ENCODE peak calls at places on chromosomes 6 and 20, in four cellular contexts. Q, O, A and P are unnamed samples. For H3K4me1, the result is how much of the 10 kb centered on the place peaks cover.

GRCh38 chr6:41442800-41443501 is 103.2 kb upstream of the FOXP4 start:
- DNase-seq in Q (no peak), O (peak), A (no peak), P (no peak)

GRCh38 chr6:88586371-88587157 is 376.9 kb downstream of the RNGTT start:
- DNase-seq in Q (peak), O (peak), A (no peak), P (peak)

GRCh38 chr6:110831405-110831804 is 16.1 kb upstream of the CDK19 start:
- DNase-seq in Q (no peak), O (no peak), A (no peak), P (no peak)

GRCh38 chr6:32196682-32197616 is 4.5 kb upstream of the GPSM3 start:
- DNase-seq in Q (no peak), O (peak), A (peak), P (no peak)

GRCh38 chr6:110520992-110521543 is 44.7 kb upstream of the SLC22A16 start:
- DNase-seq in Q (no peak), O (no peak), A (no peak), P (no peak)

GRCh38 chr20:24648481-24648880 is 179.1 kb downstream of the SYNDIG1 start:
- DNase-seq in Q (no peak), O (peak), A (peak), P (no peak)

GRCh38 chr6:33747823-33748222 is 1.1 kb upstream of the IP6K3 start:
- DNase-seq in Q (no peak), O (no peak), A (no peak), P (no peak)

GRCh38 chr20:23114448-23114847 is 28.3 kb upstream of the CD93 start:
- DNase-seq in Q (no peak), O (no peak), A (no peak), P (no peak)

GRCh38 chr6:21769405-21769851 is 175.9 kb downstream of the SOX4 start:
- DNase-seq in Q (peak), O (peak), A (no peak), P (peak)

GRCh38 chr6:77457720-77458349 is 5.5 kb downstream of the HTR1B start:
- DNase-seq in Q (peak), O (peak), A (peak), P (peak)

GRCh38 chr6:157912326-157912725 is 69.3 kb upstream of the SYNJ2 start:
- DNase-seq in Q (no peak), O (peak), A (no peak), P (peak)

GRCh38 chr6:131159578-131159977 is 24.3 kb downstream of the AKAP7 start:
- DNase-seq in Q (peak), O (peak), A (no peak), P (peak)

GRCh38 chr6:134177753-134178229 is 125.4 kb upstream of the SLC2A12 start:
- DNase-seq in Q (no peak), O (peak), A (no peak), P (no peak)

GRCh38 chr6:161417712-161418457 is 144.0 kb upstream of the AGPAT4 start:
- DNase-seq in Q (peak), O (peak), A (no peak), P (peak)

GRCh38 chr6:144530118-144530517 is 245.0 kb downstream of the UTRN start:
- DNase-seq in Q (no peak), O (no peak), A (no peak), P (no peak)

GRCh38 chr6:1153696-1154245 is 158.1 kb upstream of the FOXQ1 start:
- DNase-seq in Q (no peak), O (no peak), A (no peak), P (no peak)

GRCh38 chr6:24982231-24982630 is 46.5 kb upstream of the RIPOR2 start:
- DNase-seq in Q (no peak), O (peak), A (no peak), P (no peak)

GRCh38 chr6:11218827-11219826 is 13.3 kb downstream of the NEDD9 start:
- DNase-seq in Q (peak), O (peak), A (no peak), P (no peak)

GRCh38 chr20:20482453-20482852 is 114.5 kb downstream of the INSM1 start:
- DNase-seq in Q (no peak), O (no peak), A (no peak), P (no peak)

GRCh38 chr6:39938773-39939381 is 4.6 kb upstream of the MOCS1 start:
- DNase-seq in Q (no peak), O (no peak), A (no peak), P (no peak)
- H3K4me1 ChIP-seq in Q (under half), O (under half), A (under half), P (under half)

DNA sequence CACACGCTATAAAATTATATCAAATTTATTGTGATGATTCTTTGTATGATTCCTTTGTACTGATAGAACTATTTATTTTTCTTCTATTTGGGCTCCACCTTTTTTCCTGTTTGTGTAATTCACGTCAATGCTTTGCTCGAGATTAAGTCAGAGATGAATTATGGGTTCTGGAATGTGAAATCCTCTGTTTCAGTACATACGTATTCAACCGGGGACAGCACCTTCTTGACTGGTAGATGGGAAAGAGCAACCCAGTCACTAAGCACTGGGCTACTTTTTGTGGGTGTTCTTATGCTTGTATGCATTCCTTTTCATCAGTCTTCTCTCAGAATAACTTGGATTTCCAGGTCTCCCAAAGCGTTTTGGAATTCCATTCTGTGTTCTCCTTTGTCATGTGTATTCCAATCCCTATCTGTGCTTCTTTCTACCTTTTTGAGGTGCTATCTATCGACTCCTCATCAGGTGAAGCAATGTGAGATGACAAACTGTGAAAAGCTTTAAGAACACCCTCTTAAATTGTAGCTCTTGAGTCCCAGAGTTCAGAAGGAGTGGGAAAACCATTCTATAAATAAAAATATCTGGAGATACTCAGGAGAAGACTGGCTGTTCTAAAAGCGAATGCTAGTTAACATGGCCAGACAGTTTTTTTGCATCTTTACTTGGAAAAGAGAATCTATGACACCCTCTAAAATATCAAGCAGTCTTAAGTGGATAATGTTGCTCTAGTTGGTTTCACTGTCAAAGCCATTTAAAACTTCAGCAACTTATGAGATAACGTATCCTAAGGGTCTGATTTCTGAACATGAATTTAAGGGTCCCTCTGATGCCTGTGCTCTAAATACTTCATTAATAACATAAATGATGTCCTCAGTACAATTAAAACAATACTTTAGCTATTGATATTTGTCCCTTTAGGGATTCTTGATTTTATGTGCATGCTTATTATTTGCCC is 197.7 kb upstream of the PREP start:
- DNase-seq in Q (peak), O (peak), A (no peak), P (peak)
- H3K4me1 ChIP-seq in Q (under half), O (under half), A (under half), P (half or more)

GRCh38 chr6:36128793-36129192 is 1.5 kb upstream of the MAPK13 start:
- DNase-seq in Q (no peak), O (no peak), A (no peak), P (no peak)
- H3K4me1 ChIP-seq in Q (under half), O (under half), A (under half), P (under half)

DNA sequence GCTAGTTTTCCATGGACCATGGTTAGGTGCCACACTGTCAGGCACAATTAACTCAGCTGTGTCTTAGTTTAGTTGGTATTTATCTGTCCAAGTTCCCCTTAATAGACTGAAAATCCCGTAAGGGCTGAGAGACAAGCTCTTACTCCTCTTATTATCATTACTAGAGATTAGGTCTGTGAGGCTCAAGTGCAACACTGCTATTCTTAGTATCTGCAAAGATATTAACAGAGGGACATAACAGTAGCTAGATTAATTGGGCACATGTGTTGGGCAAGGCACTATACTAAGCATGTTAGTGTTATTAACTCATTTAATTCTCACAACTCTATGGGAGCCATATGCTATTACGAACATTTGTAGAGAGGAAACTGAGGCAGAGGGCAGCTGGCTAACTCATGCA is 137.3 kb downstream of the VEGFA start:
- DNase-seq in Q (no peak), O (no peak), A (no peak), P (no peak)
- H3K4me1 ChIP-seq in Q (under half), O (under half), A (under half), P (under half)

DNA sequence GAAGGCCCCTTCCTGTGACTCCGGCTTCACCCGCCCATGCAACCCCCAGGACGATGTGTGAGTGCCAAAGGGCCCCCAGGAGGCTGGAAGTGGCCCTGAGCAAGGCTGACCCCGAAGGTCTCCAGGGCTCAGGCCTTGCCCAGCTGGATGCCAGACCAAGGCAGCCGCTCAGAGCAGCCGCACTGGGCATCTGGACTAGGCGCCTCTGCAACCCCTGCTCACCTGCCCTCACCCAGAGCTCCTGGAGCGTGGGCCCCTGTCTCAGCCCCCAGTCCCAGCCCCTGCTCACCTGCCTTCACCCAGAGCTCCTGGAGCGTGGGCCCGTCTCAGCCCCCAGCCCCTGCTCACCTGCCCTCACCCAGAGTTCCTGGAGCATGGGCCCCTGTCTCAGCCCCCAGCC is 1.3 kb downstream of the SRMS start:
- DNase-seq in Q (no peak), O (no peak), A (no peak), P (no peak)
- H3K4me1 ChIP-seq in Q (under half), O (under half), A (under half), P (under half)

DNA sequence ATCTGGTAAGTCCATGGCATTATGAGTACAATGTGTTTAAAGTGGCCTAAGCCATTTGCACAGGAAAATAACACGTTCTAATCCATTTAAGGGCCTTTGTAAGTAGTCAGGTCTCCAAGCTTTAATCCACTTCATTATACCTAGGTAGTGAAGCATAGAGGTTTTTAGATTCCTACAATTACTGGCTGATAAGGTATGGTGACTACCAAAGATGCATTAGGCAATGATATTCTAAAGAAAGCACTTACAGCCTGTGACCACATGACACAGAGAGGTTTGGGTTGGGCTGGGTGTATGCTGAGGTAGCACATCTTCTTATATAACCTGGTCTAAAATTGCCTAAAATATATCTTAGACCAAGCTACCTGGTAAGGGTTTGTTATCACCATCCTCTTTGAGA is 504.4 kb downstream of the TFAP2B start:
- DNase-seq in Q (no peak), O (no peak), A (no peak), P (no peak)
- H3K4me1 ChIP-seq in Q (under half), O (under half), A (under half), P (under half)

GRCh38 chr20:37220796-37221195 is 40.8 kb downstream of the GHRH start:
- DNase-seq in Q (no peak), O (no peak), A (no peak), P (peak)

GRCh38 chr20:37220255-37220654 is 40.9 kb upstream of the MROH8 start:
- DNase-seq in Q (no peak), O (no peak), A (no peak), P (no peak)

GRCh38 chr20:37222086-37222485 is 39.5 kb downstream of the GHRH start:
- DNase-seq in Q (no peak), O (no peak), A (no peak), P (no peak)

GRCh38 chr20:37225146-37225545 is 36.5 kb downstream of the GHRH start:
- DNase-seq in Q (no peak), O (no peak), A (no peak), P (no peak)

GRCh38 chr20:37223053-37223452 is 38.6 kb downstream of the GHRH start:
- DNase-seq in Q (peak), O (peak), A (peak), P (no peak)
- H3K4me1 ChIP-seq in Q (under half), O (under half), A (under half), P (under half)

GRCh38 chr6:113697642-113698410 is 159.3 kb upstream of the MARCKS start:
- DNase-seq in Q (peak), O (peak), A (no peak), P (peak)
- H3K4me1 ChIP-seq in Q (under half), O (under half), A (under half), P (under half)

DNA sequence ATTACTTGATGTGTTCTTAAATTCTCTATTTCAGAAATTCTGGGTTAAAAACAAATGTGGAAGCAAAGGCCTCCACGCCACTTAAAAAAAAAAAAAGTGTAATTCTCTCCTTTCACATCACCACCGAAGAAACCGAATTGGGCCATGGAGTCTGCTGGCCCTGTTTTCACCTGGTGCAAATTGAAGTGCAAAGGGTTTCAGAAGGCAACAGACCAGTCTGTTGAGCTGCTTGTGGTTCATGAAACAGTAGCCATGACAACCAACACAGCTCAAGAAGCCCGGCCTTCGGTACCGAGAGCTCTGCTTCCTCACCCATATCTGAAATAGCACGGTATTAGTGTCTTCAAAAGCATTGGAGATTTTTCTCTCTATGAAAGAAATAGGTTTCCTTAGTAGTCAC is 63.1 kb downstream of the GMPR start:
- DNase-seq in Q (no peak), O (no peak), A (no peak), P (no peak)
- H3K4me1 ChIP-seq in Q (under half), O (under half), A (under half), P (under half)